ENCODE peak calls at places on chromosomes 12 and 14, in six cellular contexts. P is stimulated activated CD4-positive, alpha-beta T cell treated with anti-CD3 and anti-CD28 coated beads, Interleukin-15, amount 100 ng/mL, for 1 hour; X is B cell; Z is T-helper 9 cell; V is spleen; R is heart right ventricle. C is an unnamed sample.

GRCh38 chr14:48974994-48975393 is 611.2 kb downstream of the RPS29 start:
- DNase-seq in X (no peak), P (no peak), Z (no peak), R (no peak), V (no peak), C (no peak)

GRCh38 chr14:34665785-34666425 is 36.0 kb upstream of the SNX6 start:
- DNase-seq in V (no peak), R (no peak), Z (no peak), X (no peak), P (no peak), C (no peak)

GRCh38 chr14:43988989-43989388 is 518.1 kb downstream of the FSCB start:
- DNase-seq in R (no peak), X (no peak), V (no peak), Z (no peak), P (no peak), C (no peak)

GRCh38 chr12:50261654-50262053 is 21.7 kb downstream of the LIMA1 start:
- DNase-seq in Z (no peak), P (no peak), R (no peak), V (no peak), X (no peak), C (no peak)

GRCh38 chr12:108622425-108622824 is 11.3 kb downstream of the SELPLG start:
- DNase-seq in V (no peak), R (no peak), X (no peak), Z (no peak), P (no peak), C (no peak)

GRCh38 chr14:58717821-58718220 is 80.1 kb downstream of the DACT1 start:
- DNase-seq in X (no peak), R (no peak), Z (no peak), P (no peak), V (no peak), C (no peak)

GRCh38 chr14:78170203-78170602 is at the start of gene NRXN3:
- DNase-seq in R (no peak), Z (no peak), V (no peak), P (no peak), X (no peak), C (no peak)

GRCh38 chr12:57151741-57152407 is 4.5 kb upstream of the LRP1-AS start:
- DNase-seq in R (peak), P (no peak), V (no peak), X (no peak), Z (no peak), C (no peak)

GRCh38 chr14:91963465-91963864 is 16.0 kb upstream of the FBLN5 start:
- DNase-seq in V (no peak), R (no peak), P (no peak), X (no peak), Z (no peak), C (no peak)

GRCh38 chr14:103879570-103880333 is 32.4 kb upstream of the PPP1R13B start:
- DNase-seq in V (no peak), R (peak), X (no peak), Z (no peak), P (no peak), C (peak)

GRCh38 chr14:21043387-21044105 is 1.4 kb downstream of the RNASE7 start:
- DNase-seq in V (no peak), Z (no peak), X (no peak), R (no peak), P (no peak), C (no peak)

GRCh38 chr14:89304972-89305703 is 111.9 kb downstream of the FOXN3 start:
- DNase-seq in X (peak), P (no peak), R (no peak), V (no peak), Z (no peak), C (no peak)

GRCh38 chr14:91866061-91866460 is 1.3 kb downstream of the TC2N start:
- DNase-seq in Z (no peak), R (no peak), V (no peak), X (no peak), P (no peak), C (no peak)

GRCh38 chr12:92290881-92291280 is 145.2 kb upstream of the BTG1 start:
- DNase-seq in P (no peak), Z (no peak), X (no peak), R (no peak), V (no peak), C (no peak)

GRCh38 chr12:105775351-105775750 is 363.4 kb downstream of the NUAK1 start:
- DNase-seq in P (no peak), R (no peak), Z (no peak), V (no peak), X (no peak), C (peak)

GRCh38 chr12:18752280-18752920 is 14.5 kb downstream of the CAPZA3 start:
- DNase-seq in V (no peak), X (no peak), Z (no peak), P (no peak), R (peak), C (peak)

GRCh38 chr14:57293851-57294837 is 25.4 kb downstream of the AP5M1 start:
- DNase-seq in P (no peak), V (no peak), X (no peak), R (no peak), Z (no peak), C (no peak)

GRCh38 chr12:16361142-16361783 is 13.8 kb downstream of the MGST1 start:
- DNase-seq in X (no peak), Z (no peak), R (no peak), V (no peak), P (no peak), C (no peak)

GRCh38 chr12:47397664-47398281 is 308.1 kb downstream of the RPAP3 start:
- DNase-seq in V (no peak), Z (no peak), X (peak), P (no peak), R (no peak), C (no peak)

GRCh38 chr12:113926792-113927191 is 39.3 kb downstream of the RBM19 start:
- DNase-seq in X (no peak), V (no peak), Z (no peak), R (no peak), P (no peak), C (no peak)

GRCh38 chr12:120470150-120470817 is 736 bp upstream of the SRSF9 start:
- DNase-seq in V (peak), R (no peak), X (no peak), Z (no peak), P (no peak), C (no peak)

GRCh38 chr12:57626111-57626928 is 6.7 kb downstream of the B4GALNT1 start:
- DNase-seq in X (no peak), P (no peak), R (no peak), V (no peak), Z (no peak), C (no peak)

GRCh38 chr14:91378945-91379932 is 38.4 kb downstream of the CCDC88C start:
- DNase-seq in Z (no peak), V (no peak), P (no peak), X (no peak), R (no peak), C (no peak)

GRCh38 chr12:93301171-93301570 is 76.6 kb upstream of the NUDT4 start:
- DNase-seq in P (no peak), R (no peak), X (no peak), V (no peak), Z (no peak), C (no peak)

GRCh38 chr14:51283402-51283825 is 43.4 kb downstream of the TMX1 start:
- DNase-seq in Z (no peak), P (no peak), V (no peak), R (no peak), X (no peak), C (peak)